ENCODE peak calls at places on chromosomes 7 and 10, in six cellular contexts. One of them, this sample, is unnamed.

GRCh38 chr10:124004372-124004928 is 88.9 kb downstream of the CHST15 start:
- DNase-seq in left kidney: no peak
- DNase-seq in transverse colon: no peak
- DNase-seq in stimulated activated CD4-positive, alpha-beta T cell treated with anti-CD3 and anti-CD28 coated beads, Interleukin-12 subunit alpha, Interleukin-12 subunit beta, amount 100 ng/mL, for 48 hours: no peak
- DNase-seq in hepatic stellate cell: no peak
- DNase-seq in SHP77: no peak
- DNase-seq in this sample: no peak

GRCh38 chr10:44830022-44830421 is 81.1 kb upstream of the TMEM72 start:
- DNase-seq in stimulated activated CD4-positive, alpha-beta T cell treated with anti-CD3 and anti-CD28 coated beads, Interleukin-12 subunit alpha, Interleukin-12 subunit beta, amount 100 ng/mL, for 48 hours: no peak
- DNase-seq in transverse colon: no peak
- DNase-seq in SHP77: no peak
- DNase-seq in left kidney: no peak
- DNase-seq in hepatic stellate cell: peak
- DNase-seq in this sample: no peak

GRCh38 chr7:34327681-34328080 is 330.3 kb upstream of the NPSR1 start:
- DNase-seq in stimulated activated CD4-positive, alpha-beta T cell treated with anti-CD3 and anti-CD28 coated beads, Interleukin-12 subunit alpha, Interleukin-12 subunit beta, amount 100 ng/mL, for 48 hours: no peak
- DNase-seq in SHP77: no peak
- DNase-seq in transverse colon: no peak
- DNase-seq in hepatic stellate cell: no peak
- DNase-seq in left kidney: no peak
- DNase-seq in this sample: no peak

GRCh38 chr7:46583606-46584005 is 662.5 kb upstream of the IGFBP3 start:
- DNase-seq in left kidney: no peak
- DNase-seq in transverse colon: no peak
- DNase-seq in SHP77: no peak
- DNase-seq in hepatic stellate cell: no peak
- DNase-seq in stimulated activated CD4-positive, alpha-beta T cell treated with anti-CD3 and anti-CD28 coated beads, Interleukin-12 subunit alpha, Interleukin-12 subunit beta, amount 100 ng/mL, for 48 hours: no peak
- DNase-seq in this sample: no peak

GRCh38 chr7:80135306-80136104 is 874 bp downstream of the GNAI1 start:
- DNase-seq in transverse colon: peak
- DNase-seq in hepatic stellate cell: peak
- DNase-seq in stimulated activated CD4-positive, alpha-beta T cell treated with anti-CD3 and anti-CD28 coated beads, Interleukin-12 subunit alpha, Interleukin-12 subunit beta, amount 100 ng/mL, for 48 hours: no peak
- DNase-seq in left kidney: peak
- DNase-seq in SHP77: no peak
- DNase-seq in this sample: peak

GRCh38 chr7:105766421-105767191 is 109.8 kb downstream of the ATXN7L1 start:
- DNase-seq in left kidney: no peak
- DNase-seq in SHP77: no peak
- DNase-seq in hepatic stellate cell: no peak
- DNase-seq in stimulated activated CD4-positive, alpha-beta T cell treated with anti-CD3 and anti-CD28 coated beads, Interleukin-12 subunit alpha, Interleukin-12 subunit beta, amount 100 ng/mL, for 48 hours: peak
- DNase-seq in transverse colon: no peak
- DNase-seq in this sample: no peak

GRCh38 chr10:96642973-96643372 is 56.2 kb upstream of the TM9SF3 start:
- DNase-seq in left kidney: peak
- DNase-seq in transverse colon: peak
- DNase-seq in hepatic stellate cell: peak
- DNase-seq in SHP77: peak
- DNase-seq in stimulated activated CD4-positive, alpha-beta T cell treated with anti-CD3 and anti-CD28 coated beads, Interleukin-12 subunit alpha, Interleukin-12 subunit beta, amount 100 ng/mL, for 48 hours: peak
- DNase-seq in this sample: peak

GRCh38 chr10:69498711-69499471 is 47.6 kb downstream of the TSPAN15 start:
- DNase-seq in left kidney: no peak
- DNase-seq in stimulated activated CD4-positive, alpha-beta T cell treated with anti-CD3 and anti-CD28 coated beads, Interleukin-12 subunit alpha, Interleukin-12 subunit beta, amount 100 ng/mL, for 48 hours: no peak
- DNase-seq in SHP77: no peak
- DNase-seq in hepatic stellate cell: no peak
- DNase-seq in transverse colon: no peak
- DNase-seq in this sample: no peak

GRCh38 chr7:108329514-108329913 is 126.7 kb downstream of the NRCAM start:
- DNase-seq in hepatic stellate cell: no peak
- DNase-seq in left kidney: no peak
- DNase-seq in transverse colon: no peak
- DNase-seq in SHP77: no peak
- DNase-seq in stimulated activated CD4-positive, alpha-beta T cell treated with anti-CD3 and anti-CD28 coated beads, Interleukin-12 subunit alpha, Interleukin-12 subunit beta, amount 100 ng/mL, for 48 hours: no peak
- DNase-seq in this sample: no peak

GRCh38 chr7:116752305-116753074 is 80.5 kb downstream of the MET start:
- DNase-seq in SHP77: no peak
- DNase-seq in transverse colon: no peak
- DNase-seq in hepatic stellate cell: no peak
- DNase-seq in stimulated activated CD4-positive, alpha-beta T cell treated with anti-CD3 and anti-CD28 coated beads, Interleukin-12 subunit alpha, Interleukin-12 subunit beta, amount 100 ng/mL, for 48 hours: no peak
- DNase-seq in left kidney: no peak
- DNase-seq in this sample: no peak

GRCh38 chr7:44637788-44638594 is 31.6 kb downstream of the OGDH start:
- DNase-seq in left kidney: no peak
- DNase-seq in transverse colon: peak
- DNase-seq in SHP77: no peak
- DNase-seq in hepatic stellate cell: peak
- DNase-seq in stimulated activated CD4-positive, alpha-beta T cell treated with anti-CD3 and anti-CD28 coated beads, Interleukin-12 subunit alpha, Interleukin-12 subunit beta, amount 100 ng/mL, for 48 hours: peak
- DNase-seq in this sample: no peak

GRCh38 chr10:3036155-3036554 is 31.2 kb upstream of the PFKP start:
- DNase-seq in transverse colon: no peak
- DNase-seq in left kidney: no peak
- DNase-seq in SHP77: no peak
- DNase-seq in stimulated activated CD4-positive, alpha-beta T cell treated with anti-CD3 and anti-CD28 coated beads, Interleukin-12 subunit alpha, Interleukin-12 subunit beta, amount 100 ng/mL, for 48 hours: no peak
- DNase-seq in hepatic stellate cell: no peak
- DNase-seq in this sample: no peak

GRCh38 chr10:77415311-77415960 is 222.2 kb downstream of the KCNMA1 start:
- DNase-seq in SHP77: no peak
- DNase-seq in stimulated activated CD4-positive, alpha-beta T cell treated with anti-CD3 and anti-CD28 coated beads, Interleukin-12 subunit alpha, Interleukin-12 subunit beta, amount 100 ng/mL, for 48 hours: no peak
- DNase-seq in hepatic stellate cell: no peak
- DNase-seq in transverse colon: no peak
- DNase-seq in left kidney: no peak
- DNase-seq in this sample: peak

GRCh38 chr10:34776090-34776690 is 38.9 kb downstream of the PARD3 start:
- DNase-seq in stimulated activated CD4-positive, alpha-beta T cell treated with anti-CD3 and anti-CD28 coated beads, Interleukin-12 subunit alpha, Interleukin-12 subunit beta, amount 100 ng/mL, for 48 hours: no peak
- DNase-seq in SHP77: no peak
- DNase-seq in transverse colon: no peak
- DNase-seq in left kidney: no peak
- DNase-seq in hepatic stellate cell: no peak
- DNase-seq in this sample: no peak